ENCODE peak calls at places on chromosomes 13 and 19, in nine cellular contexts. M is cerebellar nuclear complex; R is central memory CD4-positive, alpha-beta T cell; L is kidney glomerular epithelial cell; O is activated CD4-positive, alpha-beta T cell treated with anti-CD3 and anti-CD28 coated beads, Interleukin-2, amount 50 U/mL, for 24 hours; X is stomach; H is glutamatergic neuron; U is tibial artery; W is putamen. J is an unnamed sample.

GRCh38 chr19:19670070-19670551 is 1.5 kb downstream of the ZNF101 start:
- DNase-seq in M (no peak), R (no peak), L (no peak), O (no peak), X (no peak), H (no peak), U (no peak), W (no peak), J (no peak)

GRCh38 chr19:57363734-57364181 is 407 bp downstream of the TRAPPC2B start:
- DNase-seq in M (no peak), R (no peak), L (no peak), O (no peak), X (no peak), H (no peak), U (no peak), W (no peak), J (peak)

GRCh38 chr19:45632468-45633196 is 6.6 kb downstream of the EML2 start:
- DNase-seq in M (no peak), R (peak), L (no peak), O (no peak), X (peak), H (peak), U (peak), W (no peak), J (peak)

GRCh38 chr13:77698211-77699058 is 948 bp downstream of the SLAIN1 start:
- DNase-seq in M (no peak), R (peak), L (peak), O (peak), X (peak), H (peak), U (no peak), W (peak), J (peak)

GRCh38 chr19:52227196-52227940 is 37.5 kb downstream of the PPP2R1A start:
- DNase-seq in M (no peak), R (no peak), L (no peak), O (no peak), X (no peak), H (no peak), U (no peak), W (no peak), J (no peak)

GRCh38 chr13:40398060-40398459 is 268.4 kb downstream of the FOXO1 start:
- DNase-seq in M (no peak), R (no peak), L (no peak), O (no peak), X (no peak), H (no peak), U (no peak), W (no peak), J (no peak)

GRCh38 chr13:32472194-32472621 is 44.3 kb upstream of the N4BP2L1 start:
- DNase-seq in M (no peak), R (no peak), L (no peak), O (no peak), X (no peak), H (no peak), U (no peak), W (peak), J (no peak)

GRCh38 chr13:77028202-77028601 is 1.2 kb upstream of the FBXL3 start:
- DNase-seq in M (no peak), R (no peak), L (no peak), O (no peak), X (no peak), H (no peak), U (peak), W (no peak), J (no peak)

GRCh38 chr19:34851277-34851804 is 75.4 kb upstream of the ZNF30 start:
- DNase-seq in M (no peak), R (no peak), L (no peak), O (no peak), X (no peak), H (no peak), U (no peak), W (no peak), J (no peak)

GRCh38 chr13:97521726-97522125 is 87.8 kb downstream of the RAP2A start:
- DNase-seq in M (no peak), R (no peak), L (no peak), O (no peak), X (no peak), H (no peak), U (no peak), W (no peak), J (no peak)

GRCh38 chr13:108460043-108460442 is 169.4 kb upstream of the MYO16 start:
- DNase-seq in M (no peak), R (no peak), L (no peak), O (no peak), X (no peak), H (no peak), U (no peak), W (no peak), J (no peak)

GRCh38 chr13:80074811-80075210 is 266.1 kb downstream of the SPRY2 start:
- DNase-seq in M (no peak), R (no peak), L (no peak), O (no peak), X (no peak), H (no peak), U (no peak), W (no peak), J (no peak)

GRCh38 chr13:46403851-46404731 is 17.0 kb upstream of the RUBCNL start:
- DNase-seq in M (no peak), R (no peak), L (no peak), O (no peak), X (no peak), H (no peak), U (no peak), W (no peak), J (peak)

GRCh38 chr13:65959305-65959704 is 1270.8 kb downstream of the PCDH9 start:
- DNase-seq in M (no peak), R (no peak), L (no peak), O (no peak), X (no peak), H (no peak), U (no peak), W (no peak), J (no peak)

GRCh38 chr19:29376855-29377354 is 148.9 kb upstream of the VSTM2B start:
- DNase-seq in M (no peak), R (no peak), L (no peak), O (no peak), X (peak), H (no peak), U (no peak), W (no peak), J (no peak)